ENCODE peak calls at places on chromosomes 16 and 17, in seven cellular contexts. One of them, this sample, is unnamed.

GRCh38 chr17:2090804-2091534 is 36.1 kb downstream of the HIC1 start:
- DNase-seq in fibroblast of the aortic adventitia: peak; percentile 93
- DNase-seq in left ventricle myocardium inferior: peak; percentile 64
- DNase-seq in HFFc6: peak; percentile 94
- DNase-seq in A549: peak; percentile 51
- DNase-seq in OCI-LY7: no peak
- DNase-seq in upper lobe of left lung: no peak
- DNase-seq in this sample: no peak

GRCh38 chr16:71338193-71338592 is 20.3 kb upstream of the CALB2 start:
- DNase-seq in upper lobe of left lung: no peak
- DNase-seq in A549: peak; percentile 64
- DNase-seq in left ventricle myocardium inferior: no peak
- DNase-seq in HFFc6: no peak
- DNase-seq in OCI-LY7: no peak
- DNase-seq in fibroblast of the aortic adventitia: no peak
- DNase-seq in this sample: no peak

GRCh38 chr17:45052052-45052772 is 780 bp upstream of the DCAKD start:
- DNase-seq in upper lobe of left lung: peak; percentile 87
- DNase-seq in HFFc6: no peak
- DNase-seq in left ventricle myocardium inferior: no peak
- DNase-seq in OCI-LY7: peak; percentile 82
- DNase-seq in fibroblast of the aortic adventitia: no peak
- DNase-seq in A549: peak; percentile 38
- DNase-seq in this sample: peak; percentile 77

GRCh38 chr16:80007216-80007615 is 406.7 kb upstream of the MAF start:
- DNase-seq in OCI-LY7: no peak
- DNase-seq in upper lobe of left lung: no peak
- DNase-seq in fibroblast of the aortic adventitia: no peak
- DNase-seq in HFFc6: no peak
- DNase-seq in A549: no peak
- DNase-seq in left ventricle myocardium inferior: no peak
- DNase-seq in this sample: no peak

GRCh38 chr16:88065747-88066142 is 114.5 kb downstream of the BANP start:
- DNase-seq in OCI-LY7: no peak
- DNase-seq in left ventricle myocardium inferior: peak; percentile 10
- DNase-seq in A549: no peak
- DNase-seq in fibroblast of the aortic adventitia: no peak
- DNase-seq in upper lobe of left lung: no peak
- DNase-seq in HFFc6: no peak
- DNase-seq in this sample: no peak

GRCh38 chr16:65121870-65122723 is at the start of gene CDH11:
- DNase-seq in left ventricle myocardium inferior: peak; percentile 60
- DNase-seq in fibroblast of the aortic adventitia: peak; percentile 89
- DNase-seq in HFFc6: peak; percentile 81
- DNase-seq in A549: no peak
- DNase-seq in upper lobe of left lung: peak; percentile 90
- DNase-seq in OCI-LY7: no peak
- DNase-seq in this sample: no peak

GRCh38 chr16:33059206-33059605 is 134.8 kb upstream of the TP53TG3C start:
- DNase-seq in HFFc6: no peak
- DNase-seq in OCI-LY7: no peak
- DNase-seq in upper lobe of left lung: peak; percentile 27
- DNase-seq in left ventricle myocardium inferior: no peak
- DNase-seq in fibroblast of the aortic adventitia: no peak
- DNase-seq in A549: no peak
- DNase-seq in this sample: no peak

GRCh38 chr16:86517033-86517432 is 6.7 kb downstream of the FOXF1 start:
- DNase-seq in OCI-LY7: no peak
- DNase-seq in upper lobe of left lung: no peak
- DNase-seq in left ventricle myocardium inferior: no peak
- DNase-seq in HFFc6: no peak
- DNase-seq in A549: no peak
- DNase-seq in fibroblast of the aortic adventitia: no peak
- DNase-seq in this sample: no peak

GRCh38 chr16:50505714-50506542 is 42.3 kb upstream of the NKD1 start:
- DNase-seq in A549: peak; percentile 15
- DNase-seq in upper lobe of left lung: no peak
- DNase-seq in left ventricle myocardium inferior: no peak
- DNase-seq in fibroblast of the aortic adventitia: no peak
- DNase-seq in HFFc6: no peak
- DNase-seq in OCI-LY7: no peak
- DNase-seq in this sample: no peak

GRCh38 chr16:23060458-23061320 is 88.6 kb downstream of the USP31 start:
- DNase-seq in fibroblast of the aortic adventitia: peak; percentile 78
- DNase-seq in HFFc6: peak; percentile 67
- DNase-seq in A549: peak; percentile 78
- DNase-seq in left ventricle myocardium inferior: peak; percentile 57
- DNase-seq in OCI-LY7: peak; percentile 69
- DNase-seq in upper lobe of left lung: no peak
- DNase-seq in this sample: peak; percentile 80

GRCh38 chr17:72270530-72270929 is 149.7 kb downstream of the SOX9 start:
- DNase-seq in OCI-LY7: no peak
- DNase-seq in fibroblast of the aortic adventitia: peak; percentile 61
- DNase-seq in A549: peak; percentile 17
- DNase-seq in upper lobe of left lung: no peak
- DNase-seq in left ventricle myocardium inferior: peak; percentile 59
- DNase-seq in HFFc6: peak; percentile 35
- DNase-seq in this sample: no peak

GRCh38 chr17:1362065-1362848 is 37.8 kb downstream of the YWHAE start:
- DNase-seq in upper lobe of left lung: no peak
- DNase-seq in left ventricle myocardium inferior: no peak
- DNase-seq in HFFc6: no peak
- DNase-seq in OCI-LY7: peak; percentile 47
- DNase-seq in A549: no peak
- DNase-seq in fibroblast of the aortic adventitia: peak; percentile 31
- DNase-seq in this sample: peak; percentile 79

GRCh38 chr17:59845595-59846390 is 47.0 kb downstream of the TUBD1 start:
- DNase-seq in fibroblast of the aortic adventitia: peak; percentile 88
- DNase-seq in left ventricle myocardium inferior: no peak
- DNase-seq in A549: peak; percentile 99
- DNase-seq in OCI-LY7: no peak
- DNase-seq in HFFc6: peak; percentile 65
- DNase-seq in upper lobe of left lung: no peak
- DNase-seq in this sample: peak; percentile 63

GRCh38 chr16:52914428-52914827 is 138.3 kb downstream of the CHD9NB start:
- DNase-seq in OCI-LY7: no peak
- DNase-seq in fibroblast of the aortic adventitia: no peak
- DNase-seq in left ventricle myocardium inferior: no peak
- DNase-seq in HFFc6: no peak
- DNase-seq in upper lobe of left lung: no peak
- DNase-seq in A549: no peak
- DNase-seq in this sample: no peak

GRCh38 chr16:15907863-15908478 is 19.6 kb upstream of the CEP20 start:
- DNase-seq in OCI-LY7: peak; percentile 98
- DNase-seq in HFFc6: no peak
- DNase-seq in fibroblast of the aortic adventitia: no peak
- DNase-seq in A549: peak; percentile 84
- DNase-seq in upper lobe of left lung: no peak
- DNase-seq in left ventricle myocardium inferior: no peak
- DNase-seq in this sample: peak; percentile 63

GRCh38 chr16:84482001-84482891 is 22.2 kb downstream of the MEAK7 start:
- DNase-seq in A549: no peak
- DNase-seq in OCI-LY7: no peak
- DNase-seq in HFFc6: no peak
- DNase-seq in left ventricle myocardium inferior: no peak
- DNase-seq in upper lobe of left lung: peak; percentile 54
- DNase-seq in fibroblast of the aortic adventitia: no peak
- DNase-seq in this sample: no peak

GRCh38 chr17:64254755-64255154 is 8.3 kb downstream of the TEX2 start:
- DNase-seq in fibroblast of the aortic adventitia: no peak
- DNase-seq in left ventricle myocardium inferior: no peak
- DNase-seq in A549: no peak
- DNase-seq in upper lobe of left lung: no peak
- DNase-seq in HFFc6: no peak
- DNase-seq in OCI-LY7: no peak
- DNase-seq in this sample: no peak

GRCh38 chr17:77507116-77507885 is 366.5 kb downstream of the SEC14L1 start:
- DNase-seq in left ventricle myocardium inferior: no peak
- DNase-seq in A549: no peak
- DNase-seq in HFFc6: no peak
- DNase-seq in OCI-LY7: no peak
- DNase-seq in fibroblast of the aortic adventitia: no peak
- DNase-seq in upper lobe of left lung: peak; percentile 59
- DNase-seq in this sample: no peak
- TF ChIP-seq CTCF in left ventricle myocardium inferior: no peak
- TF ChIP-seq CTCF in A549: no peak
- TF ChIP-seq CTCF in HFFc6: no peak
- TF ChIP-seq CTCF in OCI-LY7: peak; percentile 17
- TF ChIP-seq CTCF in fibroblast of the aortic adventitia: no peak
- TF ChIP-seq CTCF in upper lobe of left lung: no peak
- TF ChIP-seq CTCF in this sample: no peak

GRCh38 chr17:16470302-16470701 is 21.7 kb downstream of the LRRC75A start:
- DNase-seq in fibroblast of the aortic adventitia: no peak
- DNase-seq in OCI-LY7: no peak
- DNase-seq in upper lobe of left lung: no peak
- DNase-seq in HFFc6: no peak
- DNase-seq in left ventricle myocardium inferior: no peak
- DNase-seq in A549: no peak
- DNase-seq in this sample: no peak
- TF ChIP-seq CTCF in fibroblast of the aortic adventitia: peak; percentile 9
- TF ChIP-seq CTCF in OCI-LY7: no peak
- TF ChIP-seq CTCF in upper lobe of left lung: no peak
- TF ChIP-seq CTCF in HFFc6: no peak
- TF ChIP-seq CTCF in left ventricle myocardium inferior: peak; percentile 33
- TF ChIP-seq CTCF in A549: no peak
- TF ChIP-seq CTCF in this sample: no peak

GRCh38 chr17:81870978-81871386 is at the start of gene ARHGDIA:
- DNase-seq in OCI-LY7: no peak
- DNase-seq in left ventricle myocardium inferior: no peak
- DNase-seq in upper lobe of left lung: no peak
- DNase-seq in A549: no peak
- DNase-seq in HFFc6: no peak
- DNase-seq in fibroblast of the aortic adventitia: no peak
- DNase-seq in this sample: no peak

GRCh38 chr17:81870155-81870977 is 771 bp downstream of the ARHGDIA start:
- DNase-seq in OCI-LY7: peak; percentile 76
- DNase-seq in upper lobe of left lung: peak; percentile 91
- DNase-seq in fibroblast of the aortic adventitia: peak; percentile 52
- DNase-seq in A549: peak; percentile 69
- DNase-seq in left ventricle myocardium inferior: no peak
- DNase-seq in HFFc6: no peak
- DNase-seq in this sample: peak; percentile 74

GRCh38 chr17:81869221-81870154 is 1.6 kb downstream of the ARHGDIA start:
- DNase-seq in OCI-LY7: peak; percentile 69
- DNase-seq in upper lobe of left lung: peak; percentile 92
- DNase-seq in HFFc6: no peak
- DNase-seq in fibroblast of the aortic adventitia: peak; percentile 33
- DNase-seq in left ventricle myocardium inferior: no peak
- DNase-seq in A549: peak; percentile 69
- DNase-seq in this sample: peak; percentile 59

GRCh38 chr17:81868674-81869220 is 2.4 kb downstream of the ARHGDIA start:
- DNase-seq in A549: peak; percentile 91
- DNase-seq in upper lobe of left lung: peak; percentile 76
- DNase-seq in left ventricle myocardium inferior: no peak
- DNase-seq in fibroblast of the aortic adventitia: peak; percentile 80
- DNase-seq in OCI-LY7: peak; percentile 37
- DNase-seq in HFFc6: peak; percentile 82
- DNase-seq in this sample: peak; percentile 38

DNA sequence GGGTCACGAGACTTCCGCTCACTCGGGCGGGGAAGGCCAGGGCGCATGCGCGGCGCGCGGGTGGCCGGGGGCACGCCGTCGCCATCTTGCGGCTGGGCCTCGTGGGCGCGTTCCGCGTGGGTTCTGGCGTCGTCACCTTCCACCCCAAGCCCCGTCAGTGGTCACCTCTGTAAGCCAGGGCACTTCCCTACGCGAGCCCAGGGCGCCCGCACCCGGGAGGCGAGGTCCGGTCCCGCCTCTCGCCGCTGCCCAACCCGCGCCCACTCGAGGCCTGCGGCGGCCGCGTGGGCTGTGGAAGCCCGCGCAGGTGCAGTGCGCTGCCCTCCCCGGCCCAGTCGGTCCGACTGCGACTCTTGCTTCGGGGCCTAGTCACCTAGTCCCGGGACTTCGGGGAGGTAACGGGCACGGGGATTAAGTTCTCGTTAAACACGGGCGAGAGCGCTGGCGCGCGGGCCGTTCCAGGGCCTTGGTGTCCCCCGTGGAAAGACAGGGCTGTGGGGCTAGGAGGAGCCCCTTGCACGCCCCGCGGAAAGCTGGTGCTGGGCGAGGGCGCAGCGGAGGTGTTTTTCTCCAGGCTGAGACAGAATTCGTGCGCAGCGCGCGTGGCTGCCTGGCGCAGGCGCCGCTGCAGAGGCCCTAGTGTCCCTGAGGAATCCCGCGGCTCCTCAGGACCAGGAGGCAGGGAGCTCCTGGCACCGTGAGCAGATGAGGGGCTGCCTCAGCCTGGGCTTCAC is 417 bp upstream of the ARHGDIA start:
- DNase-seq in OCI-LY7: peak; percentile 96
- DNase-seq in A549: peak; percentile 95
- DNase-seq in upper lobe of left lung: peak; percentile 100
- DNase-seq in left ventricle myocardium inferior: peak; percentile 95
- DNase-seq in HFFc6: peak; percentile 88
- DNase-seq in fibroblast of the aortic adventitia: peak; percentile 84
- DNase-seq in this sample: peak; percentile 96
- TF ChIP-seq CTCF in OCI-LY7: peak; percentile 59
- TF ChIP-seq CTCF in A549: no peak
- TF ChIP-seq CTCF in upper lobe of left lung: peak; percentile 52
- TF ChIP-seq CTCF in left ventricle myocardium inferior: peak; percentile 45
- TF ChIP-seq CTCF in HFFc6: peak; percentile 65
- TF ChIP-seq CTCF in fibroblast of the aortic adventitia: no peak
- TF ChIP-seq CTCF in this sample: no peak

DNA sequence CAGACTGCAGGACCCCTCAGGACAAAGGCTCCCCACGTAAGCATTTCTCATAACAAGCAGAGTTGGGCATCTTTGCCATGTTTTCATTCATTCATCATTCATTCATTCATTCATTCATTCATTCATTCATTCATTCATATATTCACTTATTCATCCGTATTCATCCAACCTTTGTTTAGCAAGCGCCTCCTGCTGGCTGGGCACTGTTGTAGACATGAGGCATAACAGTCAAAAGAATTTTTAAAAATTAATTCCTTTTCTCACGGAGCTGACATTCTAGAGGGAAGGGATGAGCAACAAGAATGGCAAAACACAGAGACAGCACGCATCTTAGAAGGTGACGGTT is 351.7 kb upstream of the TNRC6C start:
- DNase-seq in fibroblast of the aortic adventitia: no peak
- DNase-seq in left ventricle myocardium inferior: no peak
- DNase-seq in upper lobe of left lung: no peak
- DNase-seq in OCI-LY7: no peak
- DNase-seq in HFFc6: no peak
- DNase-seq in A549: no peak
- DNase-seq in this sample: no peak
- TF ChIP-seq CTCF in fibroblast of the aortic adventitia: no peak
- TF ChIP-seq CTCF in left ventricle myocardium inferior: peak; percentile 8
- TF ChIP-seq CTCF in upper lobe of left lung: no peak
- TF ChIP-seq CTCF in OCI-LY7: peak; percentile 72
- TF ChIP-seq CTCF in HFFc6: peak; percentile 62
- TF ChIP-seq CTCF in A549: no peak
- TF ChIP-seq CTCF in this sample: no peak

GRCh38 chr16:1964046-1964505 is 550 bp downstream of the RPS2 start:
- DNase-seq in left ventricle myocardium inferior: no peak
- DNase-seq in OCI-LY7: peak; percentile 51
- DNase-seq in HFFc6: no peak
- DNase-seq in A549: peak; percentile 30
- DNase-seq in fibroblast of the aortic adventitia: peak; percentile 42
- DNase-seq in upper lobe of left lung: no peak
- DNase-seq in this sample: peak; percentile 40
- TF ChIP-seq CTCF in left ventricle myocardium inferior: no peak
- TF ChIP-seq CTCF in OCI-LY7: peak; percentile 46
- TF ChIP-seq CTCF in HFFc6: no peak
- TF ChIP-seq CTCF in A549: no peak
- TF ChIP-seq CTCF in fibroblast of the aortic adventitia: no peak
- TF ChIP-seq CTCF in upper lobe of left lung: no peak
- TF ChIP-seq CTCF in this sample: no peak